ENCODE peak calls at places on chromosomes 6 and 20, in ten cellular contexts. F, Y, G, Z, U, B, L, P, R and X are unnamed samples.

GRCh38 chr6:156379946-156380707 is 397.1 kb upstream of the ARID1B start:
- DNase-seq in B (peak), Z (peak), P (peak), R (peak), Y (peak), F (no peak), G (peak), U (peak), L (no peak), X (no peak)

GRCh38 chr20:33654680-33655161 is 7.4 kb upstream of the C20orf144 start:
- DNase-seq in U (no peak), Y (no peak), P (no peak), B (peak), G (no peak), Z (no peak), R (no peak), L (no peak), F (peak), X (no peak)

GRCh38 chr6:6176132-6176531 is 144.3 kb downstream of the F13A1 start:
- DNase-seq in F (no peak), R (no peak), G (no peak), U (no peak), P (no peak), Y (no peak), Z (no peak), B (no peak), L (no peak), X (no peak)

GRCh38 chr6:16337280-16337975 is 99.0 kb downstream of the GMPR start:
- DNase-seq in Y (peak), Z (peak), F (peak), U (no peak), P (peak), G (peak), B (peak), L (peak), R (peak), X (peak)

GRCh38 chr20:46226602-46227001 is 81.7 kb downstream of the CDH22 start:
- DNase-seq in U (no peak), R (peak), Y (no peak), L (no peak), F (no peak), P (peak), B (no peak), Z (no peak), G (peak), X (no peak)

GRCh38 chr6:1123976-1124375 is 187.9 kb upstream of the FOXQ1 start:
- DNase-seq in U (no peak), Y (no peak), Z (no peak), P (no peak), G (no peak), F (no peak), B (no peak), R (no peak), L (no peak), X (no peak)

GRCh38 chr6:109227646-109228045 is 132.3 kb downstream of the CEP57L1 start:
- DNase-seq in L (no peak), Z (no peak), G (no peak), Y (no peak), F (no peak), B (no peak), U (no peak), R (no peak), P (no peak), X (no peak)

GRCh38 chr20:44745560-44746366 is at the start of gene KCNK15:
- DNase-seq in F (peak), G (peak), U (no peak), Y (no peak), Z (no peak), R (no peak), B (peak), L (peak), P (peak), X (no peak)

GRCh38 chr20:51249215-51249614 is 226.3 kb upstream of the KCNG1 start:
- DNase-seq in Y (peak), U (no peak), P (peak), G (peak), Z (no peak), F (no peak), R (no peak), B (no peak), L (no peak), X (no peak)

GRCh38 chr6:20877008-20877937 is 343.0 kb downstream of the CDKAL1 start:
- DNase-seq in P (peak), R (peak), Y (peak), L (peak), B (no peak), F (peak), U (peak), G (peak), Z (peak), X (peak)

DNA sequence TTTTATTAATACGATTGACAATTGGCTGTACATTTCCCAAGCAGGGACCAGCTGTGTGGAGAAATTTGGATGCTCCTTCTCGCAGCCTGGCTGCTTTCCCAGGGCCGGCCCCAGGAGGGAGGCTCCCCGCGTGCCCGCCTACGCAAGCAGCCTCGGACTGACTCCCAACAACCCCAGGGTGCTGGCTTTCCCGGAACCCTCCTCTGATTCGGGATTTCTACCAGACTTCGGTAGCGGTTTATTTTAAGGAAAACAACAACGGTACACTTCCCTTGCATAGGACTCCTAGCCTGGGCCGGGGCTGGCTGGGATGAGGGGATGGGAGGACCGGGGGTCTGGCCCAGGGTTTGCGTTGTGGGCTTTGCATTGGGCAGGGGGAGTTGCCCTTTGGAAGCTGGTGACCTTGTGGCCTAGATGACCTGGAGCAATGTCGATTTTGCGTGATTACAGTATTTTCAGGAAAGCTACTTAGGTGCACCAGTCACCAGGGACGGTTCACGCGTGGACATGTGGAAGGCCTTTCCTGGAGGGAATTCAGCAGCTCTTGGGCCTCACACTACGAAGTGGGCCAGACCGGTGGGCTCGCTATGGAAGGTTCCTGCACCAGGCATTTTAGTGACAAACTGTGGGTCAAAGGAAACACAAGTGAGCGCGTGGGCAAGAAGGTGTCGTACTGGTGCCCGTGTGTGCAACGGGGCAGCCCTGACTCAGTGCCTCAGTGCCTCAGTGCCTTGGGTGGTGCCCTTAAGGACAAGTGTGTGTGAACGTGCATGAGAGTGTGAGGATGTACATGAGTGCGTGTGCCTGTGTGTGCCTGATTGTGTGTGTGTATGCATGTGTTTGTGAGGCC is 20.7 kb upstream of the PHACTR3 start:
- DNase-seq in B (no peak), U (no peak), L (peak), Z (no peak), P (no peak), Y (peak), G (no peak), R (no peak), F (peak), X (no peak)
- H3K4me3 ChIP-seq in B (no peak), U (no peak), L (no peak), Z (no peak), P (no peak), Y (no peak), G (no peak), R (no peak), F (no peak), X (no peak)

DNA sequence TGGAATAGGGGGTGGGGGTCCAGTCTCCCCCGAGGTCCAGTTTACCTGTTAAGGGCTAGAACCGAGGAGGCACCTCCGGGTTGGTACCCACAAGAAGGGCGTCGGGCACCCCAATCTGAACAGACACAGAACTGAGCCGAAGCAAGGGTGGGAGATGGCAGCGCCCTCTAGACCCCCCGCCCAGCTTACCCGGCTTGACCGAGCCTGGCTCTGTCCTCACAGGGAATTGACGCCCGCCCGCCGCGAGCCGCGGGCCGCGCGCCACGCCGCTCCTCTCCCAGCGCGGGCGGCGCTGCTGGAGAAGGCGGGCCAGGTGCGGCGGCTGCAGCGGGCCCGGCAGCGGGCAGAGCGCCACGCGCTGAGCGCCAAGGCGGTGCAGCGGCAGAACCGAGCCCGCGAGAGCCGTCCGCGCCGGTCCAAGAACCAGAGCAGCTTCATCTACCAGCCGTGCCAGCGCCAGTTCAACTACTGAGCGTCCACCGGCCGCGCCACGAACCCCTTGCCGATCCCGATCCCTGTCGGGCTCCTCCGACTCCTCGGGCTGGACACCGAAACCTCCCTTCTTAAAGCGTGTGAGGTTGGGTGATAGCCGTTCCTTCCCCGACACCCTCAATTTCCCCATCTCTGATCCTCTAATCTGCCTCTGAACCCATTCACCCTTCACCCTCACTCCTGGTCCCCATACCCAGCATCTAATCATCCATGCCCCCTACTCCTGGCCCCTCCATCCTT is 5.9 kb downstream of the TP53INP2 start:
- DNase-seq in L (peak), F (peak), P (peak), Y (peak), Z (no peak), G (peak), U (peak), R (peak), B (peak), X (no peak)
- TF ChIP-seq CTCF in L (no peak), F (no peak), P (peak), Y (peak), Z (peak), G (peak), U (peak), R (peak), B (peak), X (no peak)

GRCh38 chr6:12484519-12484918 is 194.4 kb downstream of the EDN1 start:
- DNase-seq in U (no peak), F (no peak), Z (no peak), R (no peak), B (no peak), Y (no peak), G (no peak), L (no peak), P (no peak), X (no peak)

GRCh38 chr6:12485837-12486236 is 195.7 kb downstream of the EDN1 start:
- DNase-seq in Y (no peak), R (no peak), Z (no peak), F (no peak), P (no peak), G (no peak), L (no peak), B (no peak), U (no peak), X (no peak)

GRCh38 chr6:12482386-12482785 is 192.2 kb downstream of the EDN1 start:
- DNase-seq in B (no peak), Z (no peak), P (no peak), F (no peak), U (no peak), R (no peak), Y (no peak), L (no peak), G (no peak), X (no peak)

GRCh38 chr6:12485226-12485764 is 195.1 kb downstream of the EDN1 start:
- DNase-seq in U (no peak), B (no peak), Y (no peak), G (no peak), P (no peak), R (no peak), Z (no peak), L (no peak), F (no peak), X (no peak)

GRCh38 chr6:12483712-12484111 is 193.6 kb downstream of the EDN1 start:
- DNase-seq in L (no peak), P (peak), U (peak), G (peak), R (peak), Y (peak), Z (peak), B (no peak), F (no peak), X (no peak)
- H3K4me3 ChIP-seq in L (no peak), P (peak), U (peak), G (peak), R (no peak), Y (peak), Z (peak), B (peak), F (no peak), X (no peak)

DNA sequence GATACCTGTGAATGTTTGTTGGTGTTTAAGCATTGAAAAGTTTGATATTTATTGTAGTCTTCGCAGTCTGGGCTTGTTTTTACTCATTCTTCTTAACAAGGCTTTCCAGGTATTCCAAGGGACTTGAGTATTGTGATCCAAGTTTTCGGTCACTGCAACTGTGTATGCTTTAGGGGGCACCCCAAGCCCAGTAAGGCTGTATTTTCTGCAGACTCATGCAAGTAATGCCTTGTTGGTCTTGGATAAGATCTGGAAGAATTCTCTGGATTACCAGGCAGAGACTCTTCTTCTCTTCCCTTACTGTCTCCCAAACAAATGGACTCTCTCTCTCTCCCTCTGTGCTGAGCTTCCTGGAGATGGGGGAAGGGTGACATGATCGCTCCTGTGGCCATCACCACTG is 82.1 kb downstream of the RFPL4B start:
- DNase-seq in F (no peak), G (peak), B (no peak), U (no peak), Z (peak), P (peak), L (no peak), Y (peak), R (peak), X (no peak)
- TF ChIP-seq CTCF in F (no peak), G (peak), B (peak), U (no peak), Z (peak), P (peak), L (no peak), Y (peak), R (peak), X (peak)

GRCh38 chr6:99611148-99611547 is 4.5 kb downstream of the PRDM13 start:
- DNase-seq in G (peak), R (no peak), L (no peak), P (no peak), B (no peak), U (no peak), F (no peak), Y (no peak), Z (no peak), X (no peak)

GRCh38 chr6:99613705-99614429 is 7.2 kb downstream of the PRDM13 start:
- DNase-seq in L (no peak), G (no peak), F (no peak), P (no peak), R (no peak), Y (no peak), U (peak), Z (no peak), B (peak), X (no peak)

GRCh38 chr6:99614430-99615161 is 8.0 kb downstream of the PRDM13 start:
- DNase-seq in Y (no peak), Z (no peak), U (peak), R (no peak), F (no peak), B (peak), P (no peak), L (no peak), G (no peak), X (no peak)

GRCh38 chr6:99613398-99613704 is 6.7 kb downstream of the PRDM13 start:
- DNase-seq in L (peak), P (peak), U (peak), B (peak), R (no peak), Y (peak), G (peak), F (no peak), Z (peak), X (no peak)

GRCh38 chr6:99612551-99613397 is 6.1 kb downstream of the PRDM13 start:
- DNase-seq in U (no peak), F (no peak), L (no peak), R (no peak), B (no peak), Y (no peak), P (no peak), G (no peak), Z (no peak), X (no peak)
- H3K4me3 ChIP-seq in U (peak), F (peak), L (peak), R (no peak), B (peak), Y (peak), P (no peak), G (peak), Z (no peak), X (peak)

GRCh38 chr6:166259296-166259977 is 48.8 kb downstream of the PRR18 start:
- DNase-seq in U (no peak), Z (no peak), G (no peak), R (no peak), L (no peak), Y (no peak), P (no peak), B (no peak), F (no peak), X (no peak)

GRCh38 chr6:166253277-166254229 is 54.6 kb downstream of the PRR18 start:
- DNase-seq in U (no peak), L (peak), Y (no peak), B (peak), P (no peak), G (no peak), R (no peak), F (no peak), Z (no peak), X (no peak)

GRCh38 chr6:166258854-166259276 is 49.3 kb downstream of the PRR18 start:
- DNase-seq in Y (no peak), G (no peak), B (no peak), U (no peak), P (no peak), L (no peak), Z (no peak), R (peak), F (no peak), X (no peak)

GRCh38 chr6:166262738-166263515 is 45.3 kb downstream of the PRR18 start:
- DNase-seq in Y (no peak), L (no peak), B (no peak), Z (no peak), F (no peak), R (no peak), U (no peak), G (no peak), P (no peak), X (no peak)

DNA sequence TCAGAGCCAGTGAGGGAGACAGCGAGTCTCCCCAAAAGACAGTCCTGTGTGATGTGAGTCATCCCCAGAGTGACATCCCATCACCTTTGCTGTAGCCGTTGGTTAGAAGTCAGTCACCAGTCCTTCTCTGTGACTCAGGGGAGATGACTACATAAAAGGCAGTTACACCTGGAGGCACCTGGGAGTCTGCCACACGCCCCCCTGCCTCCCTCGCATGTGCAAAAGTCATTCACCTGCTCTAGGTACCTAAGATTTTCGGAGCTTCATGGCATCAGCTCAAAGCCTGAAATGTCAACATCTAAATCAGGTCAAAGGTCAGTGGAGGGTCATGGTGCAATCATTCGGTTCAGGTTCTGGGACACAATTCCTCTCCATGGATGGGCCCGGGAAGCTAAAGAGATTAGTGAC is 50.3 kb downstream of the PRR18 start:
- DNase-seq in B (no peak), P (no peak), R (no peak), F (no peak), G (no peak), Y (no peak), L (no peak), U (no peak), Z (no peak), X (no peak)
- TF ChIP-seq CTCF in B (no peak), P (no peak), R (no peak), F (no peak), G (no peak), Y (no peak), L (no peak), U (no peak), Z (no peak), X (no peak)

DNA sequence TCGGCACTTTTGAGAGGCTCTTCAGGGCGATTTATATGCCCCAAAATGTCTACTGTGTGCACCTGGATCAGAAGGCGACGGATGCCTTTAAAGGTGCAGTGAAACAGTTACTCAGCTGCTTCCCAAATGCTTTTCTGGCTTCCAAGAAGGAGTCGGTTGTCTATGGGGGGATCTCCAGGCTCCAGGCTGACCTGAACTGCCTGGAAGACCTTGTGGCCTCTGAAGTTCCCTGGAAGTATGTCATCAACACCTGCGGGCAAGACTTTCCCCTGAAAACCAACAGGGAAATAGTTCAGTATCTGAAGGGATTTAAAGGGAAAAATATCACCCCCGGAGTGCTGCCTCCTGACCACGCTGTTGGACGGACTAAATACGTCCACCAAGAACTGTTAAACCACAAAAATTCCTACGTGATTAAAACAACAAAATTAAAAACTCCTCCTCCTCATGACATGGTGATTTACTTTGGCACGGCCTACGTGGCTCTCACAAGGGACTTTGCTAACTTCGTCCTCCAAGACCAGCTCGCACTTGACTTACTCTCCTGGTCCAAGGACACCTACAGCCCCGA is 8.2 kb downstream of the GCNT2 start:
- DNase-seq in G (no peak), R (peak), P (peak), Y (no peak), F (no peak), Z (no peak), L (no peak), U (no peak), B (no peak), X (no peak)
- H3K4me3 ChIP-seq in G (no peak), R (no peak), P (no peak), Y (no peak), F (peak), Z (no peak), L (peak), U (peak), B (no peak), X (no peak)

GRCh38 chr20:36571564-36572504 is 1.6 kb upstream of the TGIF2 start:
- DNase-seq in Z (no peak), G (no peak), R (no peak), F (no peak), P (no peak), U (no peak), L (no peak), B (no peak), Y (no peak), X (no peak)
- TF ChIP-seq CTCF in Z (no peak), G (no peak), R (no peak), F (no peak), P (no peak), U (no peak), L (no peak), B (no peak), Y (no peak), X (no peak)